ENCODE peak calls at places on chromosomes 1 and 21, in eight cellular contexts. G is esophagus squamous epithelium; L is Karpas-422; U is effector memory CD4-positive, alpha-beta T cell; S is PC-9; C is CD8-positive, alpha-beta T cell; D is hepatocyte; O is endothelial cell of umbilical vein. P is an unnamed sample. For H3K36me3, the result is how much of the 10 kb centered on the place peaks cover.

GRCh38 chr1:31227891-31228290 is 11.8 kb downstream of the NKAIN1 start:
- DNase-seq in S (no peak), L (no peak), O (no peak), D (no peak), C (no peak), G (no peak), U (no peak), P (peak)

GRCh38 chr1:38800720-38801671 is 58.6 kb downstream of the RRAGC start:
- DNase-seq in U (no peak), O (no peak), S (no peak), C (no peak), L (no peak), D (no peak), G (no peak), P (no peak)

GRCh38 chr1:227927971-227928741 is 19.6 kb downstream of the WNT9A start:
- DNase-seq in C (no peak), G (no peak), S (no peak), O (no peak), D (no peak), L (no peak), U (no peak), P (no peak)

GRCh38 chr1:32779242-32779641 is 37.9 kb downstream of the YARS1 start:
- DNase-seq in G (no peak), L (no peak), U (no peak), D (no peak), C (no peak), S (no peak), O (no peak), P (no peak)

GRCh38 chr1:1144122-1144842 is 28.4 kb upstream of the C1orf159 start:
- DNase-seq in G (no peak), U (peak), C (peak), S (no peak), D (no peak), L (peak), O (no peak), P (peak)

GRCh38 chr1:116923421-116923820 is 13.7 kb downstream of the PTGFRN start:
- DNase-seq in G (no peak), L (no peak), O (peak), U (no peak), S (no peak), C (no peak), D (no peak), P (no peak)

GRCh38 chr21:37208056-37208705 is 59.0 kb downstream of the VPS26C start:
- DNase-seq in G (no peak), L (peak), C (no peak), D (no peak), S (no peak), O (no peak), U (no peak), P (peak)

GRCh38 chr1:36471830-36472641 is 7.9 kb upstream of the MRPS15 start:
- DNase-seq in D (no peak), C (no peak), G (no peak), O (no peak), U (no peak), S (peak), L (peak), P (peak)

GRCh38 chr1:21624577-21625389 is 44.4 kb downstream of the RAP1GAP start:
- DNase-seq in L (no peak), O (no peak), S (no peak), D (no peak), G (no peak), U (no peak), C (no peak), P (peak)

GRCh38 chr1:175735144-175735543 is 8.3 kb downstream of the TNR start:
- DNase-seq in D (no peak), G (no peak), S (no peak), U (no peak), C (no peak), L (no peak), O (no peak), P (no peak)

GRCh38 chr1:119861547-119861946 is 34.8 kb downstream of the ADAM30 start:
- DNase-seq in O (no peak), S (no peak), L (no peak), G (no peak), C (no peak), D (no peak), U (no peak), P (no peak)

GRCh38 chr1:111654839-111655238 is 35.2 kb downstream of the RAP1A start:
- DNase-seq in D (no peak), L (no peak), U (no peak), S (no peak), G (no peak), C (no peak), O (no peak), P (no peak)

GRCh38 chr1:3060601-3061551 is 8.1 kb upstream of the PRDM16 start:
- DNase-seq in C (no peak), O (no peak), U (no peak), D (peak), G (no peak), S (no peak), L (no peak), P (no peak)

GRCh38 chr1:154416496-154417337 is 11.6 kb downstream of the IL6R start:
- DNase-seq in D (no peak), U (no peak), L (no peak), G (no peak), O (no peak), C (no peak), S (no peak), P (no peak)

GRCh38 chr1:22143065-22143514 is at the start of gene WNT4:
- DNase-seq in L (no peak), S (no peak), D (peak), C (no peak), G (no peak), O (no peak), U (peak), P (peak)

GRCh38 chr1:11772458-11772857 is 10.5 kb downstream of the C1orf167 start:
- DNase-seq in U (no peak), O (no peak), L (peak), D (no peak), G (no peak), C (no peak), S (no peak), P (no peak)

GRCh38 chr1:28428990-28429520 is 59.5 kb downstream of the PHACTR4 start:
- DNase-seq in U (no peak), C (no peak), D (no peak), G (no peak), S (no peak), L (no peak), O (no peak), P (no peak)

GRCh38 chr1:93180723-93181613 is at the start of gene CCDC18:
- DNase-seq in L (peak), O (peak), S (peak), G (no peak), D (no peak), U (peak), C (no peak), P (no peak)

GRCh38 chr21:38811257-38811656 is 5.5 kb downstream of the ETS2 start:
- DNase-seq in S (no peak), L (no peak), U (no peak), C (no peak), G (no peak), O (peak), D (no peak), P (no peak)

GRCh38 chr1:156648496-156648895 is 6.6 kb downstream of the BCAN start:
- DNase-seq in D (no peak), O (no peak), L (no peak), S (no peak), U (no peak), G (no peak), C (no peak), P (no peak)

GRCh38 chr1:234322979-234323378 is 50.3 kb upstream of the COA6 start:
- DNase-seq in L (peak), G (no peak), O (peak), D (peak), S (no peak), U (peak), C (peak), P (peak)

GRCh38 chr1:182707116-182707515 is 22.7 kb upstream of the RGS8 start:
- DNase-seq in S (no peak), G (no peak), O (no peak), U (no peak), L (no peak), C (no peak), D (no peak), P (no peak)

GRCh38 chr1:242774256-242774655 is 249.8 kb upstream of the PLD5 start:
- DNase-seq in O (no peak), U (no peak), L (no peak), G (no peak), S (no peak), C (no peak), D (no peak), P (no peak)

GRCh38 chr21:44975720-44976555 is 36.1 kb downstream of the SLX9 start:
- DNase-seq in D (no peak), S (no peak), L (no peak), C (no peak), G (no peak), O (no peak), U (no peak), P (no peak)

GRCh38 chr21:44973598-44973997 is 33.8 kb downstream of the SLX9 start:
- DNase-seq in L (no peak), S (no peak), U (no peak), C (no peak), D (no peak), O (no peak), G (no peak), P (no peak)

GRCh38 chr21:44972301-44972814 is 32.5 kb downstream of the SLX9 start:
- DNase-seq in C (no peak), U (no peak), D (no peak), G (no peak), S (no peak), L (peak), O (no peak), P (no peak)

GRCh38 chr21:44972821-44973220 is 33.0 kb downstream of the SLX9 start:
- DNase-seq in O (no peak), S (no peak), U (no peak), L (no peak), G (no peak), C (no peak), D (no peak), P (no peak)

DNA sequence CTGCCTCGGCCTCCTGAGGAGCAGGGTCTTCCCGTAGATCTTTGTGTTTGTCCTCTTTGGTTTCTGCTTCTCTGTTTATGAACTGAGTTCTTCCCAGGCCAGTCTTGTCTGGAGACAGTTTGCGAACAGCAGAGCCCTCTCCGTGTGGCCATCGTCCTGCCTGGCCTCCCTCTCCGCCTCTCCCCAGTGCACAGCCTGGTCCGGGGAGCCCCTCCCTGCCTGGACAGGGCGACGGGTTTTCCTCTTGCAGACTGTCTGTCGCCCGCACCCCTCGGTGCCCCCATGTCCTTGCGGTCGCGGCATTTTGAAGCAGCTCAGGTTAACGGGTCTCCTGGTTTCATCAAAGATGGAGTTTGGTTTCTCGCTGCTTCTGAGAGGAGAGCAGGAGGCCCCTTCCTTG is 34.8 kb downstream of the SLX9 start:
- DNase-seq in D (no peak), S (no peak), O (no peak), L (no peak), U (no peak), G (no peak), C (no peak), P (no peak)
- H3K36me3 ChIP-seq in D (under half), S (under half), O (under half), L (under half), U (under half), G (under half), C (under half), P (under half)

GRCh38 chr1:40847023-40847740 is 15.0 kb downstream of the CITED4 start:
- DNase-seq in D (no peak), S (no peak), O (peak), G (no peak), L (no peak), C (no peak), U (no peak), P (no peak)
- H3K36me3 ChIP-seq in D (under half), S (under half), O (under half), G (under half), L (under half), C (under half), U (under half), P (under half)

GRCh38 chr1:208052926-208053407 is 142.0 kb upstream of the CD34 start:
- DNase-seq in D (no peak), G (no peak), S (no peak), C (no peak), U (no peak), L (no peak), O (no peak), P (no peak)

GRCh38 chr1:208055535-208055934 is 144.6 kb upstream of the CD34 start:
- DNase-seq in C (no peak), O (no peak), G (no peak), S (no peak), L (no peak), U (no peak), D (no peak), P (no peak)

GRCh38 chr1:208054885-208055507 is 144.1 kb upstream of the CD34 start:
- DNase-seq in S (no peak), D (no peak), C (no peak), O (no peak), L (no peak), G (no peak), U (no peak), P (no peak)

GRCh38 chr1:208053661-208054060 is 142.7 kb upstream of the CD34 start:
- DNase-seq in S (no peak), U (no peak), D (no peak), O (no peak), C (no peak), L (no peak), G (no peak), P (no peak)

DNA sequence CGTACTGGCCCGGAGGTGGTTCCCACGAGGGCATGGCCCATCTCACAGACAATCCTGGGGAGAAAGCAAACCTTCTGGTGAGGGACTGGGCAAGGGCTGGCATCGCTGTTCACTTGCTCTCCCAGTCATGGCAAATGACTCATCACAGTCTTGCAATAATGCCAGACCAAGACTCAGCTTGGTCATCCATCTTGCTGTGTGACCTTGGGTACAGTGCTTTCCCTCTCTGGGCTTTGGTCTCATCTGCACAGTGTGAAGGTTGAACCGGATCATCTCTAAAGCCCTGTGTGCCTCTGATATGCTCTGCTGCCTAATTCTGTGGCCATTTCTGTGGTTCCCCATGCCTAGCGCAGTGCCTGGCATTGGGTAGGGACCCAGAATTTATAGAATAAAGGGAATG is 143.6 kb upstream of the CD34 start:
- DNase-seq in L (no peak), C (no peak), U (no peak), G (no peak), S (no peak), O (no peak), D (no peak), P (no peak)
- H3K36me3 ChIP-seq in L (under half), C (under half), U (under half), G (under half), S (under half), O (half or more), D (under half), P (under half)

DNA sequence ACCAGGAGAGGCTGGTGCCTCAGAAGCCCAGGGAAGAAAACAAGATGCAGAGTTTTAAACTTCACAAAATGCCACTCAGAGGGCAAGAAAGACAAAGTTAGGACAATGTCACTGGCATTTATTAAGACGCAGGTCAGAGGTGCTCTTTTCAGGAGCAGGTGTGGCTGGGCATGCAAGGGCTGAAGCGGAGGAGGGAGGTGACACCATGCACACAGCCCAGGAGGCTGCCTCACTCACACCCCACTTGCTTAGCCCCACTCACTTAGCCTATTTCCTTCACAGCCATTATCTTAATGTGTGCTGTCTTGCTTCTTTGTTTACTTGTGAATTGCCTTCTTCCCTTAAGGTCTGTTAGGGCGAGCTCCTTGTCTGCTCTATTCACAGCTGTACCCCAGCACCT is 17.2 kb downstream of the HIVEP3 start:
- DNase-seq in U (no peak), C (no peak), L (no peak), G (no peak), S (peak), O (no peak), D (no peak), P (no peak)
- H3K36me3 ChIP-seq in U (under half), C (under half), L (under half), G (under half), S (under half), O (under half), D (under half), P (under half)

DNA sequence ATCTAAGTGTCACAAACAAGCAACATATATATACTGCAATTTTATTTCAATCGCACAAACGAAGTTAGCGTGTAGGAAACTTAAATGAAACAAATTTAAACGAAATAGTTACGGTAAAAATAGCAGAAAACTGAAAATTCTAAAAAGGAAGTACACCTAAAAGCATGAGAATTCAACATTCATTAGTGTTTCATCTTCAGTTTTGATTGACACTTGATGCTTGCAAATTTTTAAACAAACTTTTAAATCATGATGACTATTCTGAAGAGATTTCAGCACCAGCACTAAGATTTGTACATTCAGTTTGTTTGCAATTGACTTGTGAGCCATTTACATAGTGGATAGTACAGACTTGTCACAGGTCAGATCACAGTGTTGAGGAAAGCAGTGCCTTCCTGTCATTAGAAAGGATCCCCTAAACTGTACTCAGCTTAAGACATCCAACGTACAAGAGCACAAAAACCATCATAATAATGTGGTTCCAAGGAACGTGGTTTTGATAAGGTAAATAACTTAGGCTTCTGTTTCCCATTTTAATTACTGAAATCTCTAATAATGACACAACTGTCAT is 67.0 kb upstream of the LBR start:
- DNase-seq in G (no peak), D (no peak), S (no peak), C (no peak), U (no peak), L (no peak), O (no peak), P (no peak)
- H3K36me3 ChIP-seq in G (under half), D (under half), S (under half), C (under half), U (under half), L (under half), O (under half), P (half or more)

DNA sequence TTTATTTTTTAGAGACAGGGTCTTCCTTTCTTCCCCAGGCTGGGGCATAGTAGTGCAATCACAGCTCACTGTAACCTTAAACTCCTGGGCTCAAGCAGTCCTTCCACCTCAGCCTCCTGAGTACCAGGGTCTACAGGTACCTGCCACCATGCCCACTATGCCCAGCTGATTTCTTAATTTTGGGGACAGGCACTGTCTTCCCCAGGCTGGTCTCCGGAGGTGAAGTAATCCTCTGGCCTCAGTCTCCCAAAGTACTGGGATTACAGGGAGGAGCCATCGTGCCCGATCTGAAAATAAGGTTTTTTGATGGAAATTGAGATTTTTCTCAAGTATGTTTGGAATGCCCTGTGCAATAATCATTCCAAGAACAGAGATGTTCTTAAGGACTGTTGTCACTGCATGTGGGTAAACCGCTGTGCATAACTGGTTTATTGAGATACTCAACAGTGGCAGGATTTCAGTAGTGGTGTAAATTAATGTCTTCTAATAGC is 934 bp upstream of the MSH4 start:
- DNase-seq in G (no peak), O (no peak), C (no peak), U (no peak), S (no peak), D (no peak), L (peak), P (no peak)
- H3K36me3 ChIP-seq in G (under half), O (under half), C (under half), U (under half), S (under half), D (under half), L (half or more), P (half or more)

GRCh38 chr1:212060632-212061472 is 25.3 kb downstream of the DTL start:
- DNase-seq in C (no peak), L (no peak), O (no peak), S (no peak), G (no peak), U (no peak), D (no peak), P (peak)

GRCh38 chr1:212067790-212068189 is 32.2 kb downstream of the DTL start:
- DNase-seq in O (peak), L (no peak), D (no peak), S (no peak), U (no peak), C (no peak), G (no peak), P (no peak)

DNA sequence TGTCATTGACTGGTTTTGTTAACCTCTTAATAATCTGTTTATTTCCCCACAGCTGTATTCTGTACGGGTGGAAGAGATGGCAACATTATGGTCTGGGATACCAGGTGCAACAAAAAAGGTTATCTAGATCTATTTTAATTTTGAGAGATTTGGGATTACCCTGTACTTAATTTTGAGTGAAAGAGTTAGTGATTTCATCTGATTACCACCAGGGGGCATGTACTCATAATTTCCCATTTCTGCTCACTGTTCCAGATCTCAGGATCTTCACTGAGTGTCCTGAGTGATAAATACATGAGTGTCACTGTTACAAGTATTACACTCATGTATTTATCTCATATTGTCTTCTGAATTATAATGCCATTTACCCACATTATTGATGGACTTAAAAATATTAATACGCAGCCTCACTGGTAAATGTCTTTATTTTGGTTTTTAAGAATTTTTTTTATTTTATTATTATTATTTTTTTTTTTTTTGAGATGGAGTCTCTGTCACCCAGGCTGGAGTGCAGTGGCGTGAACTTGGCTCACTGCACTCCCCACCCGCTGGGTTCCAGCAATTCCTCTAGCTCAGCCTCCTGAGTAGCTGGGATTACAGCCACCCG is 27.4 kb downstream of the DTL start:
- DNase-seq in G (no peak), D (peak), O (peak), U (no peak), C (no peak), S (no peak), L (peak), P (peak)
- H3K36me3 ChIP-seq in G (under half), D (under half), O (under half), U (under half), C (under half), S (under half), L (under half), P (half or more)

GRCh38 chr1:19909971-19910370 is 13.4 kb downstream of the PLA2G2E start:
- DNase-seq in S (no peak), L (no peak), U (no peak), O (no peak), D (no peak), G (no peak), C (no peak), P (no peak)
- H3K36me3 ChIP-seq in S (under half), L (under half), U (half or more), O (under half), D (under half), G (under half), C (under half), P (half or more)